ENCODE peak calls at places on chromosomes 1 and 21, in nine cellular contexts. R is OCI-LY7; Q is A172; C is stimulated activated CD4-positive, alpha-beta T cell treated with anti-CD3 and anti-CD28 coated beads, Interleukin-1b, Interleukin-23, amount 100 ng/mL, for 48 hours; B is GM23248; A is brain microvascular endothelial cell; V is myocyte; X is pancreas; H is DMS153. P is an unnamed sample.

GRCh38 chr1:207962716-207963428 is 51.9 kb upstream of the CD34 start:
- DNase-seq in A (no peak), B (peak), H (peak), C (peak), R (no peak), Q (no peak), X (peak), V (no peak), P (no peak)

GRCh38 chr21:45123440-45123839 is 49.1 kb downstream of the ADARB1 start:
- DNase-seq in C (no peak), R (peak), H (no peak), Q (no peak), V (no peak), B (no peak), A (no peak), X (no peak), P (no peak)

GRCh38 chr1:234770031-234770795 is 160.2 kb upstream of the IRF2BP2 start:
- DNase-seq in R (no peak), H (no peak), Q (no peak), C (no peak), V (no peak), B (no peak), A (no peak), X (no peak), P (no peak)

GRCh38 chr1:10635385-10635896 is 160.7 kb downstream of the PEX14 start:
- DNase-seq in C (no peak), B (peak), A (no peak), Q (peak), H (no peak), X (peak), R (no peak), V (peak), P (no peak)

GRCh38 chr21:41865002-41865777 is 14.0 kb downstream of the PRDM15 start:
- DNase-seq in A (no peak), Q (no peak), C (no peak), R (no peak), B (no peak), V (no peak), H (no peak), X (no peak), P (no peak)

GRCh38 chr1:236524142-236524891 is 535 bp downstream of the LGALS8 start:
- DNase-seq in Q (peak), A (peak), B (peak), X (no peak), C (peak), H (peak), R (peak), V (peak), P (peak)

GRCh38 chr1:64328195-64328594 is 124.8 kb downstream of the UBE2U start:
- DNase-seq in A (no peak), C (no peak), B (no peak), R (no peak), V (no peak), Q (no peak), X (no peak), H (no peak), P (no peak)

GRCh38 chr21:27130152-27130551 is 163.3 kb upstream of the ADAMTS5 start:
- DNase-seq in A (no peak), H (no peak), R (no peak), Q (no peak), C (no peak), X (no peak), V (no peak), B (no peak), P (no peak)

GRCh38 chr1:164644774-164645634 is 86.0 kb downstream of the PBX1 start:
- DNase-seq in H (no peak), Q (no peak), A (peak), X (no peak), R (no peak), C (no peak), B (peak), V (peak), P (no peak)

GRCh38 chr1:21944261-21945074 is 7.4 kb upstream of the HSPG2 start:
- DNase-seq in X (no peak), A (no peak), C (no peak), H (no peak), R (no peak), Q (no peak), B (no peak), V (peak), P (no peak)

GRCh38 chr1:226108935-226109828 is 46.7 kb downstream of the H3-3A start:
- DNase-seq in A (peak), C (no peak), H (no peak), R (no peak), B (peak), X (no peak), V (peak), Q (no peak), P (no peak)

GRCh38 chr1:88983791-88984552 is 8.5 kb downstream of the KYAT3 start:
- DNase-seq in X (no peak), R (peak), A (peak), B (peak), H (no peak), C (no peak), V (peak), Q (peak), P (peak)

GRCh38 chr1:147168626-147169058 is 3.6 kb downstream of the PRKAB2 start:
- DNase-seq in X (peak), V (peak), B (peak), A (peak), Q (peak), H (peak), C (no peak), R (no peak), P (peak)

GRCh38 chr1:67166196-67166595 is at the start of gene IL23R:
- DNase-seq in C (peak), A (no peak), R (no peak), V (no peak), Q (no peak), X (no peak), B (no peak), H (no peak), P (no peak)

GRCh38 chr1:105072850-105073249 is 1323.2 kb downstream of the AMY1C start:
- DNase-seq in X (no peak), A (no peak), C (no peak), B (no peak), R (no peak), H (no peak), Q (no peak), V (no peak), P (no peak)

GRCh38 chr1:121538943-121539575 is 354.3 kb downstream of the SRGAP2C start:
- DNase-seq in R (no peak), B (no peak), H (no peak), C (no peak), V (no peak), Q (peak), A (no peak), X (no peak), P (no peak)

GRCh38 chr1:34816778-34817177 is 24.0 kb downstream of the GJA4 start:
- DNase-seq in A (no peak), Q (no peak), H (no peak), R (no peak), V (no peak), B (no peak), X (no peak), C (no peak), P (no peak)

GRCh38 chr21:44761011-44761729 is 40.5 kb downstream of the UBE2G2 start:
- DNase-seq in A (no peak), R (peak), H (no peak), V (no peak), Q (no peak), B (no peak), C (no peak), X (no peak), P (peak)

GRCh38 chr1:7535934-7536878 is 234.9 kb upstream of the VAMP3 start:
- DNase-seq in Q (no peak), B (no peak), H (no peak), R (no peak), V (no peak), X (no peak), C (no peak), A (no peak), P (no peak)